ENCODE peak calls at places on chromosomes 3 and 15, in six cellular contexts. S, G, M, C, J and R are unnamed samples.

GRCh38 chr15:88912500-88912921 is 668 bp downstream of the MFGE8 start:
- DNase-seq in S (no peak), G (no peak), M (peak), C (no peak), J (peak), R (no peak)

GRCh38 chr3:37163262-37164020 is 10.9 kb downstream of the LRRFIP2 start:
- DNase-seq in S (no peak), G (no peak), M (peak), C (no peak), J (peak), R (no peak)

GRCh38 chr3:194086251-194087075 is 49.5 kb upstream of the HES1 start:
- DNase-seq in S (no peak), G (no peak), M (peak), C (no peak), J (peak), R (no peak)

GRCh38 chr15:70539912-70540520 is 223.3 kb downstream of the UACA start:
- DNase-seq in S (no peak), G (no peak), M (no peak), C (no peak), J (no peak), R (no peak)

GRCh38 chr3:159252772-159253384 is 451.0 kb downstream of the MFSD1 start:
- DNase-seq in S (no peak), G (no peak), M (peak), C (no peak), J (peak), R (no peak)

GRCh38 chr3:157327018-157327417 is 109.6 kb upstream of the PTX3 start:
- DNase-seq in S (no peak), G (no peak), M (no peak), C (no peak), J (no peak), R (no peak)

GRCh38 chr15:64905119-64905831 is 6.4 kb upstream of the ANKDD1A start:
- DNase-seq in S (peak), G (peak), M (peak), C (peak), J (peak), R (peak)

GRCh38 chr3:10706156-10707088 is 109.6 kb upstream of the SLC6A11 start:
- DNase-seq in S (no peak), G (no peak), M (no peak), C (no peak), J (no peak), R (no peak)

GRCh38 chr15:23860290-23860751 is 173.2 kb upstream of the NDN start:
- DNase-seq in S (no peak), G (no peak), M (no peak), C (no peak), J (no peak), R (no peak)